ENCODE peak calls at places on chromosomes 3 and 15, in seven cellular contexts. K, F, I, G, R, W and Q are unnamed samples. For H3K4me1 and H3K9me3, the result is how much of the 10 kb centered on the place peaks cover.

GRCh38 chr3:188720215-188720614 is 451.6 kb upstream of the TPRG1 start:
- DNase-seq in K (no peak), W (no peak), F (no peak), I (no peak), R (no peak), G (no peak), Q (no peak)

GRCh38 chr15:97012986-97013385 is 682.5 kb downstream of the NR2F2 start:
- DNase-seq in K (no peak), W (no peak), F (no peak), G (no peak), R (no peak), I (no peak), Q (no peak)

GRCh38 chr3:56917740-56918568 is 116.2 kb upstream of the ARHGEF3 start:
- DNase-seq in F (no peak), W (peak), K (no peak), R (no peak), G (no peak), I (no peak), Q (no peak)

GRCh38 chr3:150497956-150498355 is 48.3 kb downstream of the SERP1 start:
- DNase-seq in W (no peak), G (no peak), I (no peak), R (no peak), K (peak), F (peak), Q (no peak)

GRCh38 chr3:8536106-8537052 is 34.8 kb downstream of the LMCD1 start:
- DNase-seq in K (peak), R (no peak), I (no peak), G (no peak), W (no peak), F (peak), Q (no peak)

GRCh38 chr3:115245437-115245836 is 98.3 kb upstream of the ZBTB20 start:
- DNase-seq in K (peak), G (peak), F (peak), R (peak), W (no peak), I (no peak), Q (no peak)

GRCh38 chr3:118137783-118138182 is 896.9 kb downstream of the IGSF11 start:
- DNase-seq in I (no peak), G (no peak), K (no peak), W (no peak), F (no peak), R (no peak), Q (no peak)

GRCh38 chr3:14605070-14605469 is 46.5 kb upstream of the CCDC174 start:
- DNase-seq in W (no peak), I (no peak), R (no peak), K (peak), G (no peak), F (peak), Q (no peak)

GRCh38 chr15:74826372-74826819 is at the start of gene CPLX3:
- DNase-seq in K (no peak), F (no peak), I (no peak), G (no peak), R (no peak), W (no peak), Q (peak)

GRCh38 chr3:45599984-45600650 is 5.6 kb downstream of the LIMD1 start:
- DNase-seq in W (no peak), I (no peak), R (no peak), K (no peak), G (no peak), F (no peak), Q (no peak)

GRCh38 chr15:60708684-60709083 is 229.7 kb upstream of the ICE2 start:
- DNase-seq in F (peak), K (no peak), G (no peak), R (no peak), I (no peak), W (no peak), Q (no peak)

GRCh38 chr15:24954783-24955548 is at the start of the genes SNRPN and SNURF:
- DNase-seq in F (peak), I (peak), G (peak), W (peak), R (peak), K (peak), Q (peak)

GRCh38 chr3:124634210-124635168 is 95.8 kb upstream of the UMPS start:
- DNase-seq in F (no peak), K (peak), G (no peak), R (no peak), I (no peak), W (no peak), Q (no peak)

DNA sequence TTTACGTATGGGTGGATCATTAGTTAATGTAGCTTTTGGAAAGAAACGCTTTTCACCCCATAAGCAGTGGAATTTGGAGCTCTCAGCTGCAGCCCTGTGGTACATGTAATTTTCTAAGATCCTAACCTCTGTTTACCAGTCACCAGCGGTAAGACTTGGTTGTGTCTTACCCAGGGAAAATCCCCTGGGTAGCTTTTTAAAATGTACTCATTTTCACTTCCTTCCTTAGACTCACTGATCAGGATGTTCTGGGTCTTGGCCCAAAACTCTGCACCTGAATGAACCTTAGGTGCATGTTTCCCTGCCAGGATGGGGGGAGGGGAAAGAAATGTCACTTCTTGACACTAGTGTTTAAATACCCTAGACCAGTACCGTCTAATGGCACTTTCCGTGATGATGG is 605.2 kb downstream of the MAGI1 start:
- DNase-seq in F (no peak), R (no peak), I (no peak), K (no peak), G (no peak), W (no peak), Q (no peak)
- H3K4me1 ChIP-seq in F (under half), R (under half), I (under half), K (under half), G (under half), W (under half), Q (under half)

DNA sequence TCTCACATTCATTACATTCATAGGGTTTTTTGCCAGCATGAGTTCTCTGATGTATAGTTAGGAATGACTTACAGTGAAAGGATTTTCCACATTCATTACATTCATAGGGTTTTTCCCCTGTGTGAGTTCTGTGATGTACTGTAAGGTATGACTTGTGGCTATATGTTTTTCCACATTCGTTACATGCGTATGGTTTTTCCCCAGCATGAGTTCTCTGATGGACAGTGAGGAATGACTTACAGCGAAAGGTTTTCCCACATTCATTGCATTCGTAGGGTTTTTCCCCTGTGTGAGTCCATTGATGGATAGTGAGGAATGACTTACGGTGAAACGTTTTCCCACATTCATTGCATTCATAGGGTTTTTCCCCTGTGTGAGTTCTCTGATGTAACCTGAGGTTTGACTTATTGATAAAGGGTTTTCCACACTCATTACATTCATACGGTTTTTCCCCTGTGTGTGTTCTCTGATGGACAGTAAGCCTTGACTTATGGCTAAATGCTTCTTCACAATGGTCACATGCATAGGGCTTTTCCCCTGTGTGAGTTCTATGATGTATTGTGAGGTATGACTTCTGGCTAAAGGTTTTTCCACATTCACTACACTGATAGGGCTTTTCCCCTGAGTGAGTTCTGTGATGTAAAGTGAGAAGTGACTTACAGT is 47.4 kb downstream of the ZNF717 start:
- DNase-seq in F (peak), I (no peak), R (no peak), K (peak), G (no peak), W (no peak), Q (no peak)
- H3K9me3 ChIP-seq in F (half or more), I (half or more), R (under half), K (under half), G (half or more), W (under half), Q (half or more)

DNA sequence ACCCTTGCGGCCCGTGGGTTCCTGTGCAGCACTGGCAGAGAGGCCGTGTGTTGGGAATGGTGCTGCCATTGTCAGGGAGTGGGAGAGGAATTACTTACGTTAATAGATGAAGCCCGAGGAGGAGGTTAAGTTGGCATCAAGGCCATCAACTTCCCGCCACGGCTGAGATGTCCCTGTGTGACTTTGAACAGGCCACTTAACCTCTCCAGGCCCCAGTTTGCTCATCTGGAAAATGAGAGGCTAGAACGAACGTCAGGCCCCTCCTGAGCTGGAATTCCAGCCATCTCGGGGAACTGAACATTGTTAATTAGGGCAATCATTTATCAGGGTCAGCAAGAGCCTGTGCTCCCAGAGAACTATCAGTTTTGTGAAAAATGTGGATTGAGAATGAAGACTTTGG is 91.4 kb upstream of the MYZAP start:
- DNase-seq in G (no peak), F (no peak), I (no peak), R (no peak), K (no peak), W (no peak), Q (no peak)
- H3K4me1 ChIP-seq in G (under half), F (under half), I (under half), R (under half), K (under half), W (under half), Q (under half)

DNA sequence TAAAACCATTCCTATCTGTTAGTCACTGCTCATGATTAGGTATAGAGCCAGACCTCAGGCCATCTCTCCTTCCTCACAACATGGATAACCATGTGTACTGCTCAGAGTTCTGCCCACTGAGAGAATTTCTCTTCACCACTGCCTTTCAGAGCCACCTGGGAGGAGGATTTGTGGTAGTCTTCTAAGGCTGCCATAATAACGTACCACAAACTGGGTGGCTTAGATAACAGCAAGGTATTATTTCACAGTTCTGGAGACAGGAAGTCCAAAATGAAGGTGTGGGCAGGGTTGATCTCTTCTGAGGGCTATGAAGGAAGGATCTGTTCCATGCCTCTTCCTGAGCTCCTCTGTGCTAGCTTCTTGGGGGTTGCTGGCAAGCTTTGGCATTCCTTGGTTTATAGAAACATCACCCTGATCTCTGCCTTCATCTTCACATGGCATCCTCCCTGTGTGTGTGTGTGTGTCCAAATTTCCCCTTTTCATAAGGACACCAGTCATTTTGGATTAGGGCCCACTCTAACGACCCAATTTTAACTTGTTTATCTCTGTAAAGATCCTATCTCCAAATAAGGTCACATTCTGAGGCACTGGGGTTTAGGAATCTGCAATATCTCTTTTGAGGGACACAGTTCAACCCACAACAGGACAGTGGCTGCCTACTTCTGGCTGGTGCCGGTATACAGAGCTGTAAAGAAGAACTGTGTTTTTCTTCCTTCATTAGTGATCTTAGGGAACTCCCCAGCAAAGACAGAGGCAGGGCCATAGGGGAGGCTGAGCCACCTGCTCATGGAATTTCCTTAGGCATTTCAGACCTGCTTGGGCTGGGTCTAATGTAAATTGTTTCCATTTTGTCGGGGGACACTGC is 42.1 kb upstream of the NOX5 start:
- DNase-seq in W (no peak), F (no peak), K (no peak), I (no peak), R (no peak), G (no peak), Q (no peak)
- H3K9me3 ChIP-seq in W (under half), F (under half), K (under half), I (under half), R (under half), G (under half), Q (under half)

DNA sequence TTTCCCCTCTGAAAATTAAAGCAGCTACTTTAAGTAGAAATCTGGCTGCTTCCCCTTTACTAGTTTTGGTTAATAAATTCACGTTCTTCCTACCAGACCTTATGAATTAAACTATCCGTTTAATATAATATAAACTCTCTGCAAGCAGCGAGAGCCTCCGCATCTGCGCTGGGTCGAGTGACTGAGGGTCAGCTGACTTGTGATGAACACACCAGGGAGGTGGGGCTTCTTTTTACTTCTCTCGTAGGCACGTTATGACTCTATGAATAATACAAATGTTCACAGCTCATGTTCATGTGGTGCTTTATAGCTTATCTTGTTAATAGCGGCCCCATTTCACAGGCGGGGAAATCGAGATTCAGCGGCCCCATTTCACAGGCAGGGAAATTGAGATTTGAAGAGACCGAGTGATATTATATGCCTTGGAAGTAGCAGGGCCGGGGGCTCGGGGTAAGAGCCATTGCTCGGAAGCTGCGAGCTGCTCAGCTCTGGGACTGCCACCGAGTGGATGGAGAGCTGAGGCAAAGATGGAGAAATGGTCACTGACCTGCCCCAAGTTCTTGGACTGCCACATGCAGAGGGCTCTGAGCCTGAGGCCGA is 8.3 kb downstream of the MUC4 start:
- DNase-seq in F (no peak), I (no peak), K (no peak), R (no peak), G (no peak), W (no peak), Q (no peak)
- H3K4me1 ChIP-seq in F (under half), I (under half), K (under half), R (under half), G (under half), W (under half), Q (under half)

DNA sequence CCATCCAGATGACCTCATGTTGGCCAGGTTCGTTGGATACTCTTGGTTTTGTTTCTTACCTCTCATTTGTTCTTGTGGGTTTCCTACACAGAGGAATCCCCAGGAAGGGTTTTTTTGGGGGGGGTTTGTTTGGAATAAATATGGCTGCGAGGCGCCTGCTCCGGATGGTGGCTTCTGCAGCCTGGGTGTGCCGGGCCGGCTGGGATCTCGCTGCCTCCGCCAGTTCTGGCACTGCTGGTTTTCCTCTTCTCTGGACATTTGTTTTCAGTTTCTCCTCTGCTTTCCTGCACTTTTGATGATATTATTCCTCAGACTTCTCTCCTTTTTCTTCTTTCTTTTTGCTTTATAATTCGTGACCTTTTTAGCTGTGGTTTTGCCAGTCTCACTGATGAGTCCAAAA is 187.4 kb downstream of the OR4M2 start:
- DNase-seq in R (no peak), K (no peak), I (no peak), G (no peak), F (no peak), W (no peak), Q (no peak)
- H3K9me3 ChIP-seq in R (under half), K (under half), I (under half), G (under half), F (under half), W (under half), Q (under half)

DNA sequence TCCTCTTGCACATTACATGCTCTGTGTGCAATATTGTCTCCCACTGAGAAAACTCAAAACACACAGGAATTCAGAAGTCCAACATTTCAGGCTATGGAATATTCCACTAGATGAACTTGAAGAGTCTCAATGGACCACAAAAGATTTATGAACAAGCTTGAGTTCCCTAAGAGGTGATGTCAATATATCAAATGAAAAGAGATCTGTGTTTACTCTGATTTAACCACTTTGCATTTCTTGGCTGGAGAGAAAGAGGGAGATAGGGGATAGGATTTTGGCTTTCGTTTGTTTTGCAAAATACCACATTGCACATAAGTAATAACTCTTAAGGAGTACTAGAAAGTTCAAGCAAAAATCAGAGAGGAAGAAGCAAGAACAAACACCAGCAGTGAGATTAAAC is 20.2 kb downstream of the PDZRN3 start:
- DNase-seq in G (no peak), I (no peak), W (no peak), K (no peak), F (peak), R (no peak), Q (no peak)
- H3K4me1 ChIP-seq in G (half or more), I (half or more), W (under half), K (under half), F (under half), R (under half), Q (under half)